ENCODE peak calls at places on chromosome 14, in seven cellular contexts. One of them, this sample, is unnamed.

GRCh38 chr14:66495214-66496098 is 9.3 kb downstream of the CCDC196 start:
- DNase-seq in A549: peak
- DNase-seq in body of pancreas: peak
- DNase-seq in right lobe of liver: peak
- DNase-seq in HCT116: peak
- DNase-seq in ovary: no peak
- DNase-seq in endothelial cell of umbilical vein: peak
- DNase-seq in this sample: no peak

GRCh38 chr14:104600141-104600643 is 4.4 kb downstream of the TMEM179 start:
- DNase-seq in A549: peak
- DNase-seq in body of pancreas: peak
- DNase-seq in right lobe of liver: no peak
- DNase-seq in HCT116: no peak
- DNase-seq in ovary: peak
- DNase-seq in endothelial cell of umbilical vein: no peak
- DNase-seq in this sample: no peak

GRCh38 chr14:62179367-62180018 is 417.3 kb downstream of the SNAPC1 start:
- DNase-seq in A549: peak
- DNase-seq in body of pancreas: peak
- DNase-seq in right lobe of liver: peak
- DNase-seq in HCT116: peak
- DNase-seq in ovary: no peak
- DNase-seq in endothelial cell of umbilical vein: peak
- DNase-seq in this sample: peak

GRCh38 chr14:52069617-52070431 is 965 bp upstream of the NID2 start:
- DNase-seq in A549: no peak
- DNase-seq in body of pancreas: no peak
- DNase-seq in right lobe of liver: no peak
- DNase-seq in HCT116: no peak
- DNase-seq in ovary: peak
- DNase-seq in endothelial cell of umbilical vein: no peak
- DNase-seq in this sample: no peak

GRCh38 chr14:50311337-50311973 is 574 bp downstream of the L2HGDH start:
- DNase-seq in A549: peak
- DNase-seq in body of pancreas: no peak
- DNase-seq in right lobe of liver: no peak
- DNase-seq in HCT116: no peak
- DNase-seq in ovary: no peak
- DNase-seq in endothelial cell of umbilical vein: peak
- DNase-seq in this sample: no peak

GRCh38 chr14:73264896-73265720 is 27.8 kb downstream of the PAPLN start:
- DNase-seq in A549: no peak
- DNase-seq in body of pancreas: no peak
- DNase-seq in right lobe of liver: no peak
- DNase-seq in HCT116: no peak
- DNase-seq in ovary: no peak
- DNase-seq in endothelial cell of umbilical vein: no peak
- DNase-seq in this sample: peak

GRCh38 chr14:99242816-99243795 is 28.9 kb downstream of the BCL11B start:
- DNase-seq in A549: no peak
- DNase-seq in body of pancreas: no peak
- DNase-seq in right lobe of liver: no peak
- DNase-seq in HCT116: no peak
- DNase-seq in ovary: no peak
- DNase-seq in endothelial cell of umbilical vein: no peak
- DNase-seq in this sample: no peak

GRCh38 chr14:26820101-26820500 is 222.3 kb upstream of the NOVA1 start:
- DNase-seq in A549: no peak
- DNase-seq in body of pancreas: no peak
- DNase-seq in right lobe of liver: no peak
- DNase-seq in HCT116: no peak
- DNase-seq in ovary: no peak
- DNase-seq in endothelial cell of umbilical vein: no peak
- DNase-seq in this sample: no peak

GRCh38 chr14:35991356-35991755 is 165.2 kb downstream of the BRMS1L start:
- DNase-seq in A549: no peak
- DNase-seq in body of pancreas: no peak
- DNase-seq in right lobe of liver: no peak
- DNase-seq in HCT116: no peak
- DNase-seq in ovary: no peak
- DNase-seq in endothelial cell of umbilical vein: no peak
- DNase-seq in this sample: no peak

GRCh38 chr14:104210548-104211195 is 72.3 kb downstream of the KIF26A start:
- DNase-seq in A549: no peak
- DNase-seq in body of pancreas: no peak
- DNase-seq in right lobe of liver: no peak
- DNase-seq in HCT116: no peak
- DNase-seq in ovary: no peak
- DNase-seq in endothelial cell of umbilical vein: no peak
- DNase-seq in this sample: no peak

GRCh38 chr14:74614508-74615495 is 2.8 kb upstream of the LTBP2 start:
- DNase-seq in A549: no peak
- DNase-seq in body of pancreas: no peak
- DNase-seq in right lobe of liver: no peak
- DNase-seq in HCT116: no peak
- DNase-seq in ovary: no peak
- DNase-seq in endothelial cell of umbilical vein: no peak
- DNase-seq in this sample: no peak
- H3K4me3 ChIP-seq in A549: no peak
- H3K4me3 ChIP-seq in body of pancreas: no peak
- H3K4me3 ChIP-seq in right lobe of liver: no peak
- H3K4me3 ChIP-seq in HCT116: no peak
- H3K4me3 ChIP-seq in ovary: no peak
- H3K4me3 ChIP-seq in endothelial cell of umbilical vein: no peak
- H3K4me3 ChIP-seq in this sample: no peak

DNA sequence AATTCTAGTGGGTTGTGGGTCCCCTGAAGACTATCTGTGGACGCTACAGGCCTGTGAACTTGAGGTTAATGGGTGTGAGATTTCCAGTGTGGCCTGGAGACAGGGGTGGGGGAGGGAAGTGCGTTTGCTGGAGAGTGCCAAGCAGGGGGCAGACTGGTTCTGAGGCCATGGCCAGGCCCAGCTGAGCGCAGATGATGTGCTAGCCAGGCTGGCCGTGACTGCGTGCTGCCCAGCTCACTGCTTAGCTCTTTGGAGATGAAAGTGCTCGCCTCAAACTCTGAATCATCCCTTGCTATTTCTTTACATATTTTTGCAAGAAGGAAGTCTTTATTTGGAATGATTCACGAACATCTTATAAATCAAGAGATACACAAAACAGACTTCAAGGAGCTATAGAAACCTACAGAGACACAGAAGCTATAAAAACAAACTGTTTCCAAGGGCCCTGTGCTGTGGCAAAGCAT is 75.3 kb upstream of the PLEKHG3 start:
- DNase-seq in A549: peak
- DNase-seq in body of pancreas: no peak
- DNase-seq in right lobe of liver: no peak
- DNase-seq in HCT116: no peak
- DNase-seq in ovary: no peak
- DNase-seq in endothelial cell of umbilical vein: no peak
- DNase-seq in this sample: no peak
- TF ChIP-seq POLR2A in A549: no peak
- TF ChIP-seq POLR2A in body of pancreas: no peak
- TF ChIP-seq POLR2A in right lobe of liver: no peak
- TF ChIP-seq POLR2A in HCT116: no peak
- TF ChIP-seq POLR2A in ovary: no peak
- TF ChIP-seq POLR2A in endothelial cell of umbilical vein: no peak
- TF ChIP-seq POLR2A in this sample: no peak

GRCh38 chr14:94598816-94599655 is 13.2 kb upstream of the SERPINA3 start:
- DNase-seq in A549: peak
- DNase-seq in body of pancreas: peak
- DNase-seq in right lobe of liver: peak
- DNase-seq in HCT116: peak
- DNase-seq in ovary: peak
- DNase-seq in endothelial cell of umbilical vein: peak
- DNase-seq in this sample: peak
- TF ChIP-seq CTCF in A549: peak
- TF ChIP-seq CTCF in body of pancreas: peak
- TF ChIP-seq CTCF in right lobe of liver: peak
- TF ChIP-seq CTCF in HCT116: no peak
- TF ChIP-seq CTCF in ovary: peak
- TF ChIP-seq CTCF in endothelial cell of umbilical vein: no peak
- TF ChIP-seq CTCF in this sample: no peak

GRCh38 chr14:63676615-63677014 is 34.9 kb upstream of the WDR89 start:
- DNase-seq in A549: no peak
- DNase-seq in body of pancreas: no peak
- DNase-seq in right lobe of liver: no peak
- DNase-seq in HCT116: no peak
- DNase-seq in ovary: no peak
- DNase-seq in endothelial cell of umbilical vein: no peak
- DNase-seq in this sample: no peak

GRCh38 chr14:63673255-63673654 is 31.6 kb upstream of the WDR89 start:
- DNase-seq in A549: no peak
- DNase-seq in body of pancreas: no peak
- DNase-seq in right lobe of liver: no peak
- DNase-seq in HCT116: no peak
- DNase-seq in ovary: no peak
- DNase-seq in endothelial cell of umbilical vein: no peak
- DNase-seq in this sample: no peak

GRCh38 chr14:63678538-63678937 is 36.9 kb upstream of the WDR89 start:
- DNase-seq in A549: no peak
- DNase-seq in body of pancreas: no peak
- DNase-seq in right lobe of liver: no peak
- DNase-seq in HCT116: no peak
- DNase-seq in ovary: no peak
- DNase-seq in endothelial cell of umbilical vein: no peak
- DNase-seq in this sample: no peak

GRCh38 chr14:63673882-63674497 is 32.3 kb upstream of the WDR89 start:
- DNase-seq in A549: no peak
- DNase-seq in body of pancreas: no peak
- DNase-seq in right lobe of liver: no peak
- DNase-seq in HCT116: no peak
- DNase-seq in ovary: no peak
- DNase-seq in endothelial cell of umbilical vein: no peak
- DNase-seq in this sample: no peak

DNA sequence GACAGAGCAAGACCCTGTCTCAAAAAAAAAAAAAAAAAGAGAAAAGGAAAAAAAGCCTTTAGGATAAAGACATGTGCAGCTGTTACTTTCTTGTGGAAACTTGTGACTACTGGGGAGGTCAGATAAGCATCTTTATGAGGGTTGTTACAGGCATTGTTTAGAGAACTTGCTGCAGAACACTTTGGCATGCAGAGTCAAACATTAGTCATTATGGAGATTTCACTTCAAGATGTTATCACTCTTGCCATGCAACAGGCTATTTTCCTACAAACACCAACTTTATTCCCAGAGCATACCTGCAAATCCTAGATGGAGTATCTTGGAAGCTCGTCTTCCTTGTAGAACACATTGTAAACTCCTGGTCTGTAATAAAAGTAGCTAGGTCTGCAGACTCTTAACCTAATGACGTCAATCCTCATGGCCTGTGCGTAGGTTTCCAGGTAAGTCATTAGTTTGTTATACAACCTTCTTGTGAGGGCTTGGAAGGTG is 36.3 kb upstream of the WDR89 start:
- DNase-seq in A549: no peak
- DNase-seq in body of pancreas: no peak
- DNase-seq in right lobe of liver: no peak
- DNase-seq in HCT116: no peak
- DNase-seq in ovary: no peak
- DNase-seq in endothelial cell of umbilical vein: peak
- DNase-seq in this sample: no peak
- H3K4me3 ChIP-seq in A549: no peak
- H3K4me3 ChIP-seq in body of pancreas: no peak
- H3K4me3 ChIP-seq in right lobe of liver: no peak
- H3K4me3 ChIP-seq in HCT116: no peak
- H3K4me3 ChIP-seq in ovary: no peak
- H3K4me3 ChIP-seq in endothelial cell of umbilical vein: no peak
- H3K4me3 ChIP-seq in this sample: no peak

GRCh38 chr14:68543516-68543915 is 249.4 kb downstream of the ZFP36L1 start:
- DNase-seq in A549: no peak
- DNase-seq in body of pancreas: no peak
- DNase-seq in right lobe of liver: no peak
- DNase-seq in HCT116: no peak
- DNase-seq in ovary: no peak
- DNase-seq in endothelial cell of umbilical vein: no peak
- DNase-seq in this sample: no peak

GRCh38 chr14:68542346-68542745 is 250.5 kb downstream of the ZFP36L1 start:
- DNase-seq in A549: no peak
- DNase-seq in body of pancreas: no peak
- DNase-seq in right lobe of liver: no peak
- DNase-seq in HCT116: no peak
- DNase-seq in ovary: no peak
- DNase-seq in endothelial cell of umbilical vein: no peak
- DNase-seq in this sample: no peak

GRCh38 chr14:68541128-68541896 is 251.6 kb downstream of the ZFP36L1 start:
- DNase-seq in A549: no peak
- DNase-seq in body of pancreas: no peak
- DNase-seq in right lobe of liver: no peak
- DNase-seq in HCT116: no peak
- DNase-seq in ovary: no peak
- DNase-seq in endothelial cell of umbilical vein: no peak
- DNase-seq in this sample: no peak

GRCh38 chr14:68546839-68547238 is 246.0 kb downstream of the ZFP36L1 start:
- DNase-seq in A549: no peak
- DNase-seq in body of pancreas: no peak
- DNase-seq in right lobe of liver: no peak
- DNase-seq in HCT116: no peak
- DNase-seq in ovary: no peak
- DNase-seq in endothelial cell of umbilical vein: no peak
- DNase-seq in this sample: no peak

GRCh38 chr14:68544150-68544892 is 248.5 kb downstream of the ZFP36L1 start:
- DNase-seq in A549: no peak
- DNase-seq in body of pancreas: peak
- DNase-seq in right lobe of liver: peak
- DNase-seq in HCT116: no peak
- DNase-seq in ovary: peak
- DNase-seq in endothelial cell of umbilical vein: peak
- DNase-seq in this sample: peak
- TF ChIP-seq POLR2A in A549: no peak
- TF ChIP-seq POLR2A in body of pancreas: peak
- TF ChIP-seq POLR2A in right lobe of liver: no peak
- TF ChIP-seq POLR2A in HCT116: no peak
- TF ChIP-seq POLR2A in ovary: no peak
- TF ChIP-seq POLR2A in endothelial cell of umbilical vein: no peak
- TF ChIP-seq POLR2A in this sample: no peak

This sample was measured in lower leg skin.